ENCODE peak calls at places on chromosomes 12 and 14, in five cellular contexts. One of them, this sample, is unnamed. For H3K27me3, the result is how much of the 10 kb centered on the place peaks cover.

GRCh38 chr12:92602476-92602875 is 100.3 kb upstream of the PLEKHG7 start:
- DNase-seq in CD8-positive, alpha-beta memory T cell: no peak
- DNase-seq in breast epithelium: no peak
- DNase-seq in cardiac muscle cell: no peak
- DNase-seq in Panc1: no peak
- DNase-seq in this sample: no peak

GRCh38 chr14:34301107-34301734 is 160.8 kb downstream of the SPTSSA start:
- DNase-seq in breast epithelium: no peak
- DNase-seq in Panc1: no peak
- DNase-seq in CD8-positive, alpha-beta memory T cell: no peak
- DNase-seq in cardiac muscle cell: peak
- DNase-seq in this sample: peak

GRCh38 chr12:95102916-95103671 is 29.7 kb upstream of the NR2C1 start:
- DNase-seq in cardiac muscle cell: no peak
- DNase-seq in breast epithelium: no peak
- DNase-seq in Panc1: peak
- DNase-seq in CD8-positive, alpha-beta memory T cell: no peak
- DNase-seq in this sample: peak

GRCh38 chr12:25958254-25959068 is at the start of gene RASSF8:
- DNase-seq in CD8-positive, alpha-beta memory T cell: no peak
- DNase-seq in breast epithelium: peak
- DNase-seq in cardiac muscle cell: peak
- DNase-seq in Panc1: no peak
- DNase-seq in this sample: no peak

GRCh38 chr14:64248689-64249088 is 45.5 kb downstream of the ESR2 start:
- DNase-seq in CD8-positive, alpha-beta memory T cell: no peak
- DNase-seq in breast epithelium: no peak
- DNase-seq in cardiac muscle cell: no peak
- DNase-seq in Panc1: no peak
- DNase-seq in this sample: no peak

GRCh38 chr12:80966001-80966400 is 28.3 kb upstream of the LIN7A start:
- DNase-seq in breast epithelium: no peak
- DNase-seq in CD8-positive, alpha-beta memory T cell: no peak
- DNase-seq in Panc1: no peak
- DNase-seq in cardiac muscle cell: no peak
- DNase-seq in this sample: no peak

GRCh38 chr12:121789800-121790748 is 3.4 kb downstream of the RHOF start:
- DNase-seq in cardiac muscle cell: no peak
- DNase-seq in CD8-positive, alpha-beta memory T cell: peak
- DNase-seq in breast epithelium: no peak
- DNase-seq in Panc1: no peak
- DNase-seq in this sample: no peak

GRCh38 chr14:71687115-71687836 is 245.0 kb upstream of the RGS6 start:
- DNase-seq in cardiac muscle cell: no peak
- DNase-seq in Panc1: no peak
- DNase-seq in CD8-positive, alpha-beta memory T cell: no peak
- DNase-seq in breast epithelium: no peak
- DNase-seq in this sample: no peak

GRCh38 chr12:124125472-124125871 is 152.5 kb downstream of the ZNF664 start:
- DNase-seq in cardiac muscle cell: no peak
- DNase-seq in Panc1: no peak
- DNase-seq in CD8-positive, alpha-beta memory T cell: no peak
- DNase-seq in breast epithelium: no peak
- DNase-seq in this sample: peak

GRCh38 chr14:76771432-76771980 is 10.2 kb downstream of the VASH1 start:
- DNase-seq in CD8-positive, alpha-beta memory T cell: no peak
- DNase-seq in cardiac muscle cell: no peak
- DNase-seq in breast epithelium: no peak
- DNase-seq in Panc1: no peak
- DNase-seq in this sample: no peak

GRCh38 chr12:119683413-119683812 is 15.5 kb downstream of the PRKAB1 start:
- DNase-seq in CD8-positive, alpha-beta memory T cell: no peak
- DNase-seq in breast epithelium: no peak
- DNase-seq in cardiac muscle cell: no peak
- DNase-seq in Panc1: no peak
- DNase-seq in this sample: no peak

GRCh38 chr12:85441740-85442139 is 161.7 kb downstream of the ALX1 start:
- DNase-seq in breast epithelium: no peak
- DNase-seq in CD8-positive, alpha-beta memory T cell: no peak
- DNase-seq in Panc1: no peak
- DNase-seq in cardiac muscle cell: no peak
- DNase-seq in this sample: no peak

GRCh38 chr14:54589843-54590242 is 22.9 kb downstream of the SAMD4A start:
- DNase-seq in breast epithelium: no peak
- DNase-seq in CD8-positive, alpha-beta memory T cell: no peak
- DNase-seq in cardiac muscle cell: no peak
- DNase-seq in Panc1: no peak
- DNase-seq in this sample: no peak

GRCh38 chr12:115998119-115998633 is 279.3 kb downstream of the MED13L start:
- DNase-seq in breast epithelium: no peak
- DNase-seq in Panc1: peak
- DNase-seq in cardiac muscle cell: peak
- DNase-seq in CD8-positive, alpha-beta memory T cell: peak
- DNase-seq in this sample: peak

GRCh38 chr12:95435355-95435754 is 38.6 kb upstream of the METAP2 start:
- DNase-seq in cardiac muscle cell: no peak
- DNase-seq in CD8-positive, alpha-beta memory T cell: no peak
- DNase-seq in breast epithelium: no peak
- DNase-seq in Panc1: no peak
- DNase-seq in this sample: no peak

GRCh38 chr12:132429932-132430643 is 59.9 kb upstream of the FBRSL1 start:
- DNase-seq in breast epithelium: no peak
- DNase-seq in Panc1: no peak
- DNase-seq in cardiac muscle cell: no peak
- DNase-seq in CD8-positive, alpha-beta memory T cell: peak
- DNase-seq in this sample: no peak

GRCh38 chr14:67817750-67818438 is 1.5 kb upstream of the ZFYVE26 start:
- DNase-seq in cardiac muscle cell: no peak
- DNase-seq in breast epithelium: no peak
- DNase-seq in CD8-positive, alpha-beta memory T cell: no peak
- DNase-seq in Panc1: no peak
- DNase-seq in this sample: no peak

GRCh38 chr12:15584366-15585041 is 204.7 kb downstream of the EPS8 start:
- DNase-seq in Panc1: no peak
- DNase-seq in breast epithelium: no peak
- DNase-seq in CD8-positive, alpha-beta memory T cell: peak
- DNase-seq in cardiac muscle cell: peak
- DNase-seq in this sample: no peak

GRCh38 chr14:98953544-98954346 is 318.3 kb downstream of the BCL11B start:
- DNase-seq in CD8-positive, alpha-beta memory T cell: no peak
- DNase-seq in cardiac muscle cell: no peak
- DNase-seq in breast epithelium: peak
- DNase-seq in Panc1: no peak
- DNase-seq in this sample: no peak

GRCh38 chr12:21527451-21528180 is 1.5 kb downstream of the SPX start:
- DNase-seq in CD8-positive, alpha-beta memory T cell: peak
- DNase-seq in cardiac muscle cell: peak
- DNase-seq in breast epithelium: peak
- DNase-seq in Panc1: no peak
- DNase-seq in this sample: peak

GRCh38 chr14:64504310-64504896 is at the start of gene ZBTB1:
- DNase-seq in breast epithelium: peak
- DNase-seq in Panc1: no peak
- DNase-seq in CD8-positive, alpha-beta memory T cell: peak
- DNase-seq in cardiac muscle cell: peak
- DNase-seq in this sample: peak

GRCh38 chr12:67270622-67271021 is 1.5 kb downstream of the CAND1 start:
- DNase-seq in cardiac muscle cell: no peak
- DNase-seq in CD8-positive, alpha-beta memory T cell: no peak
- DNase-seq in Panc1: no peak
- DNase-seq in breast epithelium: no peak
- DNase-seq in this sample: no peak

GRCh38 chr14:60204104-60204842 is 39.1 kb upstream of the DHRS7 start:
- DNase-seq in CD8-positive, alpha-beta memory T cell: no peak
- DNase-seq in breast epithelium: no peak
- DNase-seq in Panc1: no peak
- DNase-seq in cardiac muscle cell: no peak
- DNase-seq in this sample: no peak

GRCh38 chr12:119444462-119445044 is 110.0 kb downstream of the CCDC60 start:
- DNase-seq in cardiac muscle cell: peak
- DNase-seq in breast epithelium: no peak
- DNase-seq in Panc1: peak
- DNase-seq in CD8-positive, alpha-beta memory T cell: no peak
- DNase-seq in this sample: no peak

GRCh38 chr12:104713444-104713843 is 244.6 kb downstream of the SLC41A2 start:
- DNase-seq in CD8-positive, alpha-beta memory T cell: no peak
- DNase-seq in Panc1: no peak
- DNase-seq in breast epithelium: no peak
- DNase-seq in cardiac muscle cell: no peak
- DNase-seq in this sample: no peak

GRCh38 chr14:58488550-58488949 is 61.0 kb downstream of the KIAA0586 start:
- DNase-seq in Panc1: no peak
- DNase-seq in breast epithelium: no peak
- DNase-seq in cardiac muscle cell: no peak
- DNase-seq in CD8-positive, alpha-beta memory T cell: no peak
- DNase-seq in this sample: peak

GRCh38 chr12:58920956-58921861 is 905 bp upstream of the LRIG3 start:
- DNase-seq in cardiac muscle cell: no peak
- DNase-seq in CD8-positive, alpha-beta memory T cell: no peak
- DNase-seq in breast epithelium: no peak
- DNase-seq in Panc1: no peak
- DNase-seq in this sample: no peak

GRCh38 chr12:11836282-11836963 is 186.9 kb downstream of the ETV6 start:
- DNase-seq in cardiac muscle cell: no peak
- DNase-seq in CD8-positive, alpha-beta memory T cell: no peak
- DNase-seq in Panc1: no peak
- DNase-seq in breast epithelium: no peak
- DNase-seq in this sample: no peak

GRCh38 chr12:51389302-51389999 is 1.8 kb downstream of the GALNT6 start:
- DNase-seq in cardiac muscle cell: no peak
- DNase-seq in Panc1: no peak
- DNase-seq in breast epithelium: no peak
- DNase-seq in CD8-positive, alpha-beta memory T cell: peak
- DNase-seq in this sample: no peak

GRCh38 chr12:108859923-108860291 is 2.5 kb upstream of the SSH1 start:
- DNase-seq in Panc1: no peak
- DNase-seq in CD8-positive, alpha-beta memory T cell: no peak
- DNase-seq in breast epithelium: no peak
- DNase-seq in cardiac muscle cell: no peak
- DNase-seq in this sample: no peak

GRCh38 chr14:93086441-93087055 is 29.2 kb downstream of the ITPK1 start:
- DNase-seq in CD8-positive, alpha-beta memory T cell: no peak
- DNase-seq in breast epithelium: no peak
- DNase-seq in cardiac muscle cell: no peak
- DNase-seq in Panc1: no peak
- DNase-seq in this sample: no peak
- H3K4me3 ChIP-seq in CD8-positive, alpha-beta memory T cell: no peak
- H3K4me3 ChIP-seq in breast epithelium: no peak
- H3K4me3 ChIP-seq in cardiac muscle cell: no peak
- H3K4me3 ChIP-seq in Panc1: no peak
- H3K4me3 ChIP-seq in this sample: no peak

GRCh38 chr14:97866664-97867063 is 1069.5 kb downstream of the VRK1 start:
- DNase-seq in CD8-positive, alpha-beta memory T cell: no peak
- DNase-seq in Panc1: no peak
- DNase-seq in breast epithelium: no peak
- DNase-seq in cardiac muscle cell: no peak
- DNase-seq in this sample: no peak
- H3K27me3 ChIP-seq in CD8-positive, alpha-beta memory T cell: under half
- H3K27me3 ChIP-seq in Panc1: under half
- H3K27me3 ChIP-seq in breast epithelium: under half
- H3K27me3 ChIP-seq in cardiac muscle cell: under half
- H3K27me3 ChIP-seq in this sample: under half

DNA sequence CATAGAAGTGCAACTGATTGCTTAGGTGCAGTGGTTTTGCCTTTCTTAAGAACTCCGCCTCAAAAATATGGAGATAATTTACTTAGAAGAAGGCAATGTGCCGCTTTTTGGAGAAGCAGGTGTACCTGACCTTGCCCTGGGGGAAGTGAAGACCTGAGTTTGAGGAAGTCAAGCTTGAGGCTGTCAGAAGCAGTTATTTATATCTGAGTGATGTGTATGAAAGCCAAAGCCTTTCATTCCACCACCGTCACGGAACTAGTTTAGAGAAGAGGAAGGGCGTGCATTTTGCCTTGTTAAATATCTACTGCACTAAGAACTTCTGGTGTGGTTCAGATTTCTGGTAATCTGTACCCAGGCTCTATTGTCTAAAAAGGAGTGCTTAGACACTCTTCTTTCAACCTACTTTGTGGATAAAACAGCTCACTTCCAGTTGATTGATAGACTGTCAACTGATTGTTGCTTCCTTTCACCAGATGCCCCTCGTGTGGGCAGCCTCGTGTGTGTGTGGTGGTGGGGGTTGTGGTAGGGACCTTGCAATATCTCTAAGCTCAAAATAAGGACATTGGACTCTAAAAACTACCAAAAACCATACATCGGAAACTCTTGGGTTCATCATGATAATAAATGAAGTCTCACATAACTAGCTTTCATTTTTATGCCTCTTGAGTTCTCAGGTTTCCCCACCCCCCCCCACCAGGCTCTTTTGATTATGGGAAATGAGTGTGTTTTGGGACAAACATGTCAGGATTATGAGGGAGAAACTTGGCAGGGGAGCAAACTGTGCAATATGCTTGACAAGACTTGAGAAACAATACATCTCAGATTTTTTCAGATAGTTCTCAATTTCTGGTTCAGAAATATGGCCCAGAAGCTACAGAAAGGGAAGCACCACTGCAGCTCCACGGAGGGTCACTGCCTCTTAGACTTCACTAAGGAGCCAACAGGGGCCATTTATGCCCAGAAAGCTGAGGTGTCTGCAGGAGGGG is 78.6 kb downstream of the ARF6 start:
- DNase-seq in cardiac muscle cell: no peak
- DNase-seq in Panc1: no peak
- DNase-seq in CD8-positive, alpha-beta memory T cell: peak
- DNase-seq in breast epithelium: no peak
- DNase-seq in this sample: no peak
- H3K4me3 ChIP-seq in cardiac muscle cell: no peak
- H3K4me3 ChIP-seq in Panc1: peak
- H3K4me3 ChIP-seq in CD8-positive, alpha-beta memory T cell: peak
- H3K4me3 ChIP-seq in breast epithelium: no peak
- H3K4me3 ChIP-seq in this sample: no peak

GRCh38 chr12:48025281-48025680 is 21.0 kb upstream of the COL2A1 start:
- DNase-seq in breast epithelium: no peak
- DNase-seq in cardiac muscle cell: no peak
- DNase-seq in CD8-positive, alpha-beta memory T cell: no peak
- DNase-seq in Panc1: no peak
- DNase-seq in this sample: no peak
- H3K27me3 ChIP-seq in breast epithelium: under half
- H3K27me3 ChIP-seq in cardiac muscle cell: under half
- H3K27me3 ChIP-seq in CD8-positive, alpha-beta memory T cell: under half
- H3K27me3 ChIP-seq in Panc1: under half
- H3K27me3 ChIP-seq in this sample: under half